ENCODE peak calls at places on chromosomes 1 and 21, in four cellular contexts. W, Y, H and G are unnamed samples.
A peak's percentile ranks its signal among the peaks of the same experiment; 100 is the strongest.

GRCh38 chr1:10510520-10511493 is 36.1 kb downstream of the PEX14 start:
- DNase-seq in Y (no peak), H (peak; percentile 94), W (no peak), G (peak; percentile 64)

GRCh38 chr21:16534408-16535099 is 804.8 kb downstream of the USP25 start:
- DNase-seq in W (peak; percentile 84), H (peak; percentile 32), Y (peak; percentile 70), G (no peak)

GRCh38 chr1:109556563-109556962 is 8.1 kb downstream of the GNAI3 start:
- DNase-seq in Y (no peak), W (no peak), H (peak; percentile 40), G (no peak)

GRCh38 chr1:205350626-205351235 is 6.0 kb downstream of the KLHDC8A start:
- DNase-seq in W (no peak), H (no peak), Y (no peak), G (no peak)

GRCh38 chr1:41152622-41153044 is 89.5 kb downstream of the SCMH1 start:
- DNase-seq in Y (no peak), W (peak; percentile 45), H (peak; percentile 92), G (no peak)

GRCh38 chr1:43801203-43801602 is 93.9 kb downstream of the ST3GAL3 start:
- DNase-seq in Y (no peak), W (no peak), H (no peak), G (no peak)

GRCh38 chr1:231636157-231636556 is 9.6 kb downstream of the DISC1 start:
- DNase-seq in W (no peak), Y (no peak), H (peak; percentile 80), G (no peak)

GRCh38 chr21:39161064-39161463 is 22.2 kb downstream of the PSMG1 start:
- DNase-seq in H (no peak), Y (no peak), W (no peak), G (no peak)

GRCh38 chr1:39900662-39901485 is 843 bp downstream of the MYCL start:
- DNase-seq in W (no peak), H (peak; percentile 19), Y (peak; percentile 45), G (peak; percentile 30)

GRCh38 chr1:41485605-41486004 is 1.1 kb upstream of the EDN2 start:
- DNase-seq in W (no peak), Y (no peak), H (peak; percentile 79), G (no peak)

GRCh38 chr1:246080031-246080430 is 427.0 kb downstream of the SMYD3 start:
- DNase-seq in Y (no peak), W (no peak), H (no peak), G (no peak)

GRCh38 chr1:54365020-54365797 is 41.0 kb downstream of the SSBP3 start:
- DNase-seq in Y (no peak), W (no peak), H (no peak), G (no peak)

GRCh38 chr1:85322655-85323054 is 46.2 kb upstream of the BCL10 start:
- DNase-seq in W (no peak), H (peak; percentile 59), Y (no peak), G (no peak)

GRCh38 chr1:6623269-6623965 is 1.3 kb upstream of the THAP3 start:
- DNase-seq in W (no peak), Y (no peak), H (no peak), G (no peak)

GRCh38 chr1:170253180-170253579 is 107.4 kb downstream of the NTMT2 start:
- DNase-seq in H (no peak), Y (no peak), W (no peak), G (no peak)

GRCh38 chr1:66266756-66267155 is 267.2 kb upstream of the SGIP1 start:
- DNase-seq in H (no peak), W (no peak), Y (no peak), G (no peak)

GRCh38 chr1:214439352-214440119 is 111.9 kb downstream of the PTPN14 start:
- DNase-seq in W (peak; percentile 82), H (peak; percentile 97), Y (peak; percentile 88), G (peak; percentile 21)

GRCh38 chr1:166197141-166197540 is 30.3 kb upstream of the FAM78B start:
- DNase-seq in W (no peak), Y (peak; percentile 28), H (no peak), G (no peak)

GRCh38 chr1:15465674-15466073 is 9.1 kb downstream of the CELA2A start:
- DNase-seq in H (no peak), Y (no peak), W (no peak), G (no peak)

GRCh38 chr21:34183331-34183928 is 110.1 kb downstream of the MRPS6 start:
- DNase-seq in Y (no peak), H (no peak), W (no peak), G (no peak)

GRCh38 chr1:218330043-218330623 is 15.0 kb upstream of the TGFB2 start:
- DNase-seq in H (peak; percentile 61), Y (no peak), W (no peak), G (no peak)

GRCh38 chr1:235919127-235919796 is 52.6 kb upstream of the LYST start:
- DNase-seq in H (no peak), W (no peak), Y (no peak), G (no peak)

GRCh38 chr1:18957136-18957521 is 653 bp upstream of the IFFO2 start:
- DNase-seq in H (no peak), W (peak; percentile 59), Y (peak; percentile 35), G (no peak)

GRCh38 chr1:3625151-3625907 is 514 bp downstream of the TPRG1L start:
- DNase-seq in Y (peak; percentile 54), H (peak; percentile 39), W (no peak), G (no peak)
- TF ChIP-seq POLR2A in Y (no peak), H (no peak), W (no peak), G (no peak)

GRCh38 chr1:22452401-22452963 is 831 bp downstream of the ZBTB40 start:
- DNase-seq in Y (peak; percentile 55), H (peak; percentile 38), W (peak; percentile 27), G (no peak)
- TF ChIP-seq POLR2A in Y (no peak), H (no peak), W (no peak), G (no peak)

GRCh38 chr1:93591833-93592635 is 89.6 kb downstream of the BCAR3 start:
- DNase-seq in W (no peak), H (no peak), Y (peak; percentile 94), G (peak; percentile 37)
- TF ChIP-seq POLR2A in W (no peak), H (no peak), Y (no peak), G (no peak)

GRCh38 chr1:1119272-1119890 is 3.5 kb upstream of the C1orf159 start:
- DNase-seq in W (no peak), H (no peak), Y (no peak), G (no peak)

GRCh38 chr1:1118893-1119220 is 3.0 kb upstream of the C1orf159 start:
- DNase-seq in W (no peak), H (no peak), Y (no peak), G (no peak)

GRCh38 chr1:1121611-1122077 is 5.8 kb upstream of the C1orf159 start:
- DNase-seq in H (no peak), Y (no peak), W (no peak), G (no peak)

GRCh38 chr1:1120866-1121563 is 5.1 kb upstream of the C1orf159 start:
- DNase-seq in W (no peak), Y (no peak), H (no peak), G (no peak)

GRCh38 chr1:1120096-1120495 is 4.2 kb upstream of the C1orf159 start:
- DNase-seq in H (no peak), W (no peak), Y (no peak), G (no peak)
- TF ChIP-seq POLR2A in H (no peak), W (no peak), Y (no peak), G (no peak)

GRCh38 chr1:9038338-9038650 is 12.1 kb upstream of the SLC2A7 start:
- DNase-seq in W (no peak), Y (no peak), H (no peak), G (no peak)
- TF ChIP-seq POLR2A in W (no peak), Y (no peak), H (no peak), G (peak; percentile 6)

DNA sequence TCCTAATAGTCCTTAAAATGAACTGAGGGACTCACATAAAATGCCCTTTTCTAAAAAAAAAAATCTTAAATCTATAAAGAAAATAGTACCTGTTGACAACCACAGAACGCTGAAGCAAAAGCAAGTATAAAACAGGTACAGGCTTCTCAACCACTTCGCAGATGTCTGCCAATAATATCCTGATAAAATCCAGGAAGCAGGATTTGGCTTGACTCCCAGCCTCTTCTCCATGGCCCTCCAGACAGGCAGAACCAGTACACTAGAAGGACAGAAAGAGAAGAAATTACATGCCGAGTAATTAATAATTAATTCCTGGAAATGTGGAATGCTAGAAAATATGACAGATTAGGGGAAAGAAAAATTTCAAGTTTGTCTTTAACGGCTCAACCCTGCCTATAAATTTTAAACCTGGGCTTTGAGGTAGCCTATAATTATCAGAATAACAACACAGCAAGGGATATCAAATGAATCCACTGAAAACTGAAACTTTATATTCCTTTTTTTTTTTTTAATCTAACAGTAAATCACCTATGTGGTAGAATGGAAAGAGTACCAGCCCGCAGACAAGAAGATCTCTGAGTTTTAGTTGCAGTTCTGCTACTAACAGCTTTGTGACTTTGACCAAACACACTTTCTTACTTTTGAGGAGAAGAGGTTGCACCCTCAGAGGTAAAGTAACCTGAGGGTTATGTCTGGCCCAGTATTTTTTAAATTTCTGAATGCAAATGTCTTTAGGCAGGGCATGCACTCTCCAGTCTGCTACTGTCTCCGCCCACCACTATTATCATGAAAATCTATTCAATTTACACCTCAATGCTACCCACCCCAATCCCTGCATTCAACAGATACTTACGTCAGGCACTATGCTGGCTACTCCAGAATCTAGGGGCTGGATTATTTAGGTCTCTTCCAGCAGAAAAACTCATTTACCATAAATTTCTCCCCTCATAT is 2.7 kb downstream of the KIAA0319L start:
- DNase-seq in W (no peak), Y (peak; percentile 72), H (no peak), G (no peak)
- TF ChIP-seq POLR2A in W (no peak), Y (no peak), H (no peak), G (no peak)

GRCh38 chr1:65231718-65232330 is 77.5 kb upstream of the DNAJC6 start:
- DNase-seq in W (no peak), H (no peak), Y (no peak), G (no peak)

GRCh38 chr1:65238010-65238409 is 71.3 kb upstream of the DNAJC6 start:
- DNase-seq in W (no peak), Y (no peak), H (no peak), G (no peak)

GRCh38 chr1:65232402-65233122 is 76.8 kb upstream of the DNAJC6 start:
- DNase-seq in Y (no peak), H (no peak), W (no peak), G (no peak)

GRCh38 chr1:65233757-65234156 is 75.6 kb upstream of the DNAJC6 start:
- DNase-seq in Y (no peak), H (no peak), W (no peak), G (no peak)

GRCh38 chr1:65235867-65236805 is 73.2 kb upstream of the DNAJC6 start:
- DNase-seq in W (no peak), Y (no peak), H (peak; percentile 37), G (no peak)
- TF ChIP-seq POLR2A in W (no peak), Y (no peak), H (no peak), G (no peak)

DNA sequence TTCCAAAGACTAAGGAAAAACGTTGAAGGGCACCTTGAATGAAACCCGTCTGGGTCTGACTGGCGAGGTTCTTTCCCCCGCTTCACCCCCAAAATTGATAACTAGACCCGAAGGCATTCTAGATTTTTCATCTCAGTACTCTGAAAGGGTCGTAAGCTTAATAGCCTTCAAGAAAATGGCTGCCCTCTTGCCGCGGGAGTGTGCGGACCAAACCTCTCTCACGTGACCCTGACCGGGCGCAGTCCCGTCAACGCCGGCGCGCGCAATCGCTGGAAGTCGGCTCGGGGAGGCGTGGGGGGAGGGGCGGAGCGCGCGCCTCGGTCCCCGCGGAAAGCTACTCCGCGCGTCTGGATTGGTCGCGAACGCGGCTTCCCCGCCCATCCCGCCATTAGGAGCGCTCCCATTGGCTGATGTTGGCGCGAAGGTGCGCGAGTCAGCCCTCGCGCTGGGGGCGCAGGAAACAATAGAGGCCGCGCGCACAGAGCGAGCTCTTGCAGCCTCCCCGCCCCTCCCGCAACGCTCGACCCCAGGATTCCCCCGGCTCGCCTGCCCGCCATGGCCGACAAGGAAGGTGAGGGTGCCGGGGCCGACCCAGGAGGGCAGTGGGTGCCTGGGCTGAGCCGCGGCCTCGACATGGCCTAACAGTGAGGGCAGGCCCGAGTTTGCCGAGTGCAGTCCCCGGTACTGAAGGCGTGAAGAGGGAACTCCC is at the start of gene RBBP4:
- DNase-seq in W (peak; percentile 97), Y (peak; percentile 98), H (peak; percentile 96), G (peak; percentile 90)
- TF ChIP-seq POLR2A in W (peak; percentile 92), Y (peak; percentile 79), H (peak; percentile 5), G (peak; percentile 74)